ENCODE peak calls at places on chromosome 13, in six cellular contexts. G is body of pancreas, R is fibroblast of lung, Q is thoracic aorta, N is cardiac muscle cell, F is aorta. U is an unnamed sample.

GRCh38 chr13:76663941-76664340 is 222.3 kb downstream of the KCTD12 start:
- DNase-seq in G (no peak), R (no peak), Q (no peak), N (no peak), F (no peak), U (no peak)

GRCh38 chr13:20696073-20696472 is 7.4 kb upstream of the IL17D start:
- DNase-seq in G (no peak), R (no peak), Q (no peak), N (no peak), F (no peak), U (no peak)

GRCh38 chr13:18943273-18943672 is 238.4 kb downstream of the TUBA3C start:
- DNase-seq in G (no peak), R (no peak), Q (no peak), N (no peak), F (no peak), U (no peak)

GRCh38 chr13:48000559-48001126 is 430 bp downstream of the SUCLA2 start:
- DNase-seq in G (peak; percentile 41), R (peak; percentile 20), Q (no peak), N (peak; percentile 58), F (no peak), U (peak; percentile 37)

GRCh38 chr13:72290962-72291681 is 424.1 kb upstream of the DACH1 start:
- DNase-seq in G (no peak), R (peak; percentile 95), Q (no peak), N (no peak), F (no peak), U (no peak)

GRCh38 chr13:77878186-77878585 is 40.4 kb downstream of the EDNRB start:
- DNase-seq in G (no peak), R (no peak), Q (no peak), N (no peak), F (no peak), U (no peak)

GRCh38 chr13:40087021-40088002 is 431.9 kb downstream of the COG6 start:
- DNase-seq in G (peak; percentile 54), R (no peak), Q (no peak), N (no peak), F (no peak), U (no peak)

GRCh38 chr13:99281811-99282263 is 23.7 kb upstream of the GPR18 start:
- DNase-seq in G (peak; percentile 23), R (no peak), Q (peak; percentile 10), N (no peak), F (peak; percentile 82), U (no peak)

GRCh38 chr13:105773887-105774538 is 761.4 kb downstream of the EFNB2 start:
- DNase-seq in G (no peak), R (peak; percentile 97), Q (no peak), N (no peak), F (no peak), U (no peak)

GRCh38 chr13:83508905-83509304 is 373.4 kb downstream of the SLITRK1 start:
- DNase-seq in G (no peak), R (no peak), Q (no peak), N (no peak), F (no peak), U (no peak)

GRCh38 chr13:32426191-32426980 is 1.5 kb downstream of the N4BP2L1 start:
- DNase-seq in G (no peak), R (no peak), Q (no peak), N (no peak), F (no peak), U (peak; percentile 88)

GRCh38 chr13:98657506-98658085 is 80.7 kb upstream of the STK24 start:
- DNase-seq in G (no peak), R (no peak), Q (no peak), N (no peak), F (no peak), U (no peak)

GRCh38 chr13:75495938-75496337 is 14.0 kb upstream of the TBC1D4 start:
- DNase-seq in G (no peak), R (peak; percentile 96), Q (no peak), N (no peak), F (no peak), U (no peak)

GRCh38 chr13:71880753-71881541 is 13.9 kb upstream of the DACH1 start:
- DNase-seq in G (no peak), R (peak; percentile 71), Q (no peak), N (no peak), F (no peak), U (no peak)

GRCh38 chr13:32553720-32554119 is 15.1 kb upstream of the N4BP2L2 start:
- DNase-seq in G (no peak), R (no peak), Q (no peak), N (no peak), F (no peak), U (no peak)

GRCh38 chr13:59609421-59609820 is 554.3 kb downstream of the DIAPH3 start:
- DNase-seq in G (no peak), R (no peak), Q (no peak), N (no peak), F (no peak), U (no peak)

GRCh38 chr13:86085890-86086289 is 286.7 kb upstream of the SLITRK6 start:
- DNase-seq in G (no peak), R (no peak), Q (no peak), N (no peak), F (no peak), U (no peak)

GRCh38 chr13:72150502-72150901 is 283.5 kb upstream of the DACH1 start:
- DNase-seq in G (no peak), R (peak; percentile 3), Q (no peak), N (no peak), F (no peak), U (no peak)

GRCh38 chr13:44620057-44620456 is 43.9 kb upstream of the TSC22D1 start:
- DNase-seq in G (no peak), R (peak; percentile 69), Q (no peak), N (peak; percentile 71), F (no peak), U (no peak)

GRCh38 chr13:102848956-102849355 is 3.1 kb downstream of the ERCC5 start:
- DNase-seq in G (no peak), R (no peak), Q (no peak), N (no peak), F (no peak), U (no peak)

GRCh38 chr13:111288276-111288675 is 32.2 kb upstream of the TEX29 start:
- DNase-seq in G (no peak), R (no peak), Q (no peak), N (no peak), F (no peak), U (no peak)

DNA sequence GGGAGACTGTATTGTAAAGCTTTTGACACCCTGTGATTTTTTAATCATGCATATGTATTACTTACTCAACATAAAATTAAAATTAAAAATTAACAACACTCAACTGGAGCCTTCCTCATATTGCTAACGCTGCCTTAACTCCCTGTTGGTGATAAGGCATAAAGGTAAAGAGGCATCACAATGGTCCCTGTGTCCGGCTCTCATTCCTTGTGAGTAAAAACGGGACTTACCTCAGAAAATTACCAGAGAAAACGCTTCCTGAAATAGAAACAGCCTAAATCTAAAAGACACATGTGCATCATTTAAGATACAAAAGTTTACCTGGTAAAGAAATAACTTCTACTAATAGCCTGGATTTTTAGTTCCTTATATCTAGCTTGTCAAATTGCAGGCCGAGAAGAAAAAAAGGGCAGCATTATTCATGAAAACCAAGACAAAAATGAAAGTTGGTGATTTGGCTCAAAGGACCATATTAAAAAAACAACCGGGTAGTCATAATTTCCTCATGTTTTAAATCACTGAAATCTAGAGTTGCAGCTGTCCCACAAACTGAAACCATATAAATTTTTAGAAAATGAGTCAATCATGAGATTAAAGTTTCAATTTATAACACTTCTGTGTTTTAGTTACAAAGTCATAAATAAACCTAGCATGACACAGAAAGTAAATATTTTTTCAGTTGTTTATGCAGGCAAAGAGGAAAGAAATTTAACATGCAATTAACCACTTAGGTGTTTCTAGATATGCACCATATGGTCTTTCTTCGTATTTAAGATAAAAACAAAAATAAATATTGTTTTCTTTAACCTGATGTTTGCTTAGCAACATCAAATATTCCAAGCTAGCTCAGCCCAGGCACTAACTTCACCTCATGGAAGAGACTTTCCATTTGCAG is 94.7 kb downstream of the MIPEP start:
- DNase-seq in G (no peak), R (peak; percentile 70), Q (no peak), N (no peak), F (no peak), U (no peak)
- H3K27ac ChIP-seq in G (peak overlapping the region; percentile 47), R (peak overlapping the region; percentile 93), Q (peak overlapping the region; percentile 62), N (no peak overlapping the region), F (no peak overlapping the region), U (no peak overlapping the region)

DNA sequence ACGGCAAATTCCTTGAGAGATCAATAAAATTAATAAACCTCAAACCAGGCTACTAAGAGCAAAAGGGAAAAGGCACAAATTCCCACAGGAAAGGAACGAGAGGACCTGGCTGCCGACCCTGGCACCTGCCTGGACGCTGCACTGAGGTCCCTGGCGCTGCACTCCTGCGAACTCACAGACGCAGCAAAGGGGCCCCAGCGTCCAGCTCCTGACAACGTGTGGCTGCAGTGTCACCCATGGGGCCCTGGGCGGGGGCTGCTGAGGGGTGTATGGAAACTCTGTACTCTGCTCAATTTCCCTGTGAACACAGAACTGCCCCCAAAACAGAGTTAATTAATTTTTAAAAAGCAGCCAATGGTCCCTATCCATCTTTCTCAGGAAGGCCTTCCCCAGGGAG is 61.3 kb upstream of the C13orf46 start:
- DNase-seq in G (no peak), R (no peak), Q (no peak), N (no peak), F (no peak), U (no peak)
- H3K36me3 ChIP-seq in G (no peaks in the 10 kb centered on the region), R (peaks cover 17% of the 10 kb centered on the region), Q (no peaks in the 10 kb centered on the region), N (no peaks in the 10 kb centered on the region), F (no peaks in the 10 kb centered on the region), U (no peaks in the 10 kb centered on the region)

DNA sequence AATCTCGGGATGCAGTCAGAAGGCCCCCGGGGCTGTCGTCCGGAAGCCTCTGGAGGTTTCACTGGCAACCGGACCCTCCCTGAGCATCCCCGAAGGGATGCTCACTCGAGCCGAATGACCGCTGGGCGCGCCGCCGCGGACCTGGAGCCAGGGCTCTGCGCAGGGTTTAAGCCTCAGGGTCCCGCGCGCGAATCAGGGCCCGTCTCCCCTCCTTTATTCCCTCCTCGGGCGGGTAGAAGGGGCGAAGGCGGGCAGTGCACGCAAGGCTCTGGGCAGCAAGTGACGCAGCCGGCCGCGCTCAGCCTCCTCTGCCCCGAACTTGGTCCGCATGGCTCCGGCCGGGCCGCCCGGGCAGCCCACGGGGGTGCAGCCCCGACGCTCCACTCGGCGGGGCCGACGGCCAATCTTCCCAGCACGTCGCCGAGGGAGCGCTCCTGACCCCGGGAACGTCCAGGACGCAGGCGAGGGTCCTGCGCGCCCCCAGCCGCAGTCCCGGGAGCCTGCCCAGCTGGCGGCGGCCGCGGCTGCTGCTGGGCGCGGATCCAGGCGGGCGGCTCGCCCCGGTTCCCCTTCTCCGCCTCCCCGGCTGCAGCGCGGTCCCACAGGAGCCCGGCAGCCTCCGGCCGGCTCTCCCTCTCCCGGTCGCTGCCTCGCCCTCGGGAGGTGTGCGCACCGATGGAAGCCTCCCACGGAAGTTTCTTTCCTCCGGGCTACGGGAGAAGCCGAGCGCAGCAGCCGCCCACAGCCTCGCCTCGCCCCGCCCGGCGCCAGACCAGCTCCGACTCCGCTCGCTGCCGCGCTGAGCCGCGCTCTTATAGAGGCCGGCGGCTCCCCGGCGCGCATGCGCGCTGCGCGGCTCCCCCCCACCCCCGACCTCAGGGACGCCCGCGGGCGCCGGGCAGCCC is at the start of gene SHISA2:
- DNase-seq in G (peak; percentile 68), R (peak; percentile 67), Q (no peak), N (peak; percentile 83), F (peak; percentile 75), U (peak; percentile 6)
- H3K27ac ChIP-seq in G (peak within 1 kb of the TSS; percentile 21), R (no peak within 1 kb of the TSS), Q (no peak within 1 kb of the TSS), N (no peak within 1 kb of the TSS), F (no peak within 1 kb of the TSS), U (no peak within 1 kb of the TSS)

DNA sequence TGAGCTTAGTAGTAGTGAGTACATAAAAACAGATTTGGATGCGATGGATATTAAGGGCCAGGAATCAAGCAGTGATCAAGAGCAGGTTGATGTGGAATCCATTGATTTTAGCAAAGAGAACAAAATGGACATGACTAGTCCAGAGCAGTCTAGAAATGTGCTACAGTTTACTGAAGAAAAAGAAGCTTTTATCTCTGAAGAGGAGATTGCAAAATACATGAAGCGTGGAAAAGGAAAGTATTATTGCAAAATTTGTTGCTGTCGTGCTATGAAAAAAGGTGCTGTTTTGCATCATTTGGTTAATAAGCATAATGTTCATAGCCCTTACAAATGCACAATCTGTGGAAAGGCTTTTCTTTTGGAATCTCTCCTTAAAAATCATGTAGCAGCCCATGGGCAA is 11.4 kb downstream of the CHAMP1 start:
- DNase-seq in G (no peak), R (no peak), Q (no peak), N (no peak), F (no peak), U (no peak)
- H3K36me3 ChIP-seq in G (peaks cover 12% of the 10 kb centered on the region), R (peaks cover 17% of the 10 kb centered on the region), Q (peaks cover 25% of the 10 kb centered on the region), N (peaks cover 42% of the 10 kb centered on the region), F (peaks cover 10% of the 10 kb centered on the region), U (peaks cover 22% of the 10 kb centered on the region)

U was measured in small intestine.